ENCODE peak calls at places on chromosomes 1 and 21, in five cellular contexts. M is H9, W is IMR-90, N is neuronal stem cell, S is mesendoderm. P is an unnamed sample.

GRCh38 chr1:33246171-33246570 is 10.1 kb upstream of the ZNF362 start:
- DNase-seq in S (no peak), N (no peak), M (no peak), W (no peak), P (no peak)

GRCh38 chr1:38327559-38327973 is 281.0 kb upstream of the POU3F1 start:
- DNase-seq in S (peak), N (no peak), M (no peak), W (no peak), P (no peak)

GRCh38 chr1:23546897-23547596 is 12.3 kb downstream of the ID3 start:
- DNase-seq in S (no peak), M (no peak), W (no peak), N (no peak), P (peak)

GRCh38 chr1:49408346-49408745 is 615.4 kb downstream of the AGBL4 start:
- DNase-seq in S (no peak), N (no peak), W (no peak), M (no peak), P (no peak)

GRCh38 chr1:205141236-205142104 is 19.7 kb upstream of the RBBP5 start:
- DNase-seq in N (peak), W (peak), M (peak), S (peak), P (peak)

GRCh38 chr1:83531910-83532309 is 467.0 kb downstream of the TTLL7 start:
- DNase-seq in W (no peak), S (no peak), M (no peak), N (no peak), P (no peak)

GRCh38 chr1:11562664-11563063 is 83.7 kb downstream of the DISP3 start:
- DNase-seq in M (no peak), S (no peak), W (no peak), N (no peak), P (no peak)

GRCh38 chr1:155137129-155137528 is 1.5 kb downstream of the SLC50A1 start:
- DNase-seq in M (no peak), N (no peak), W (no peak), S (no peak), P (no peak)

GRCh38 chr1:44354840-44355581 is at the start of gene ERI3:
- DNase-seq in W (peak), M (peak), S (peak), N (peak), P (peak)

GRCh38 chr1:204227996-204228785 is 14.4 kb upstream of the GOLT1A start:
- DNase-seq in M (no peak), N (no peak), S (no peak), W (no peak), P (no peak)

GRCh38 chr21:25029580-25029979 is 577.7 kb downstream of the MRPL39 start:
- DNase-seq in N (no peak), S (no peak), M (no peak), W (no peak), P (no peak)

GRCh38 chr1:172653015-172653709 is 5.7 kb upstream of the FASLG start:
- DNase-seq in M (no peak), N (no peak), W (peak), S (no peak), P (no peak)

GRCh38 chr1:20405051-20405754 is 80.8 kb downstream of the CAMK2N1 start:
- DNase-seq in S (no peak), N (no peak), W (no peak), M (peak), P (no peak)

GRCh38 chr1:243420968-243421675 is 165.3 kb downstream of the SDCCAG8 start:
- DNase-seq in W (no peak), M (no peak), N (no peak), S (no peak), P (no peak)

GRCh38 chr1:180231506-180232420 is 1.7 kb downstream of the LHX4 start:
- DNase-seq in N (no peak), M (peak), S (peak), W (peak), P (peak)
- H4K8ac ChIP-seq in N (no peak), M (no peak), S (no peak), W (no peak), P (no peak)

GRCh38 chr1:46615088-46615487 is 1.5 kb downstream of the MOB3C start:
- DNase-seq in N (no peak), W (no peak), S (no peak), M (no peak), P (no peak)

GRCh38 chr1:46617108-46617694 is 590 bp upstream of the MOB3C start:
- DNase-seq in M (peak), S (no peak), N (no peak), W (no peak), P (no peak)

GRCh38 chr1:46614604-46614984 is 2.0 kb downstream of the MOB3C start:
- DNase-seq in W (no peak), M (no peak), N (no peak), S (no peak), P (no peak)

GRCh38 chr1:46616277-46617107 is at the start of gene MOB3C:
- DNase-seq in N (peak), W (peak), S (peak), M (peak), P (peak)

DNA sequence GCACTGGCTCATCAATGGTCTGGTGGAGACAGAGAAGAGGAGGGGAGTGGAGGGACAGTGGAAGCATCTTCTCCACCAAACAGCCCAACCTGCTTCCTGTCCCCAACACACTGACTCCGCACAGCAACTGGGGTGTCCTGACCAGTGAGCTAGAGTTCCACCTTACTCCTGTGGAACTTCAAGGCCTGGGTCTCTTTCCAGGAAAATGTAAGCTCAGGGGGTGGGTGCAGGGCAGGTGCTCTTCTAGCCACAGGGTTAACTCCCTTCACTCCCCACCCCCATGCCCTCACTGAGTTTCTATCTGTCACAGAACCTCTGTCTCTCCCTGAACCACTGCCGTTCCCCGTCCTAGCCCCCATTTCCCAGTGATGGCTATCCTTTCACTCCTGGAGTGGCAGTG is 876 bp downstream of the MOB3C start:
- DNase-seq in M (no peak), N (no peak), S (no peak), W (no peak), P (peak)
- H2BK15ac ChIP-seq in M (no peak), N (peak), S (no peak), W (no peak), P (no peak)

GRCh38 chr1:55594701-55595100 is 379.5 kb upstream of the USP24 start:
- DNase-seq in N (no peak), M (no peak), S (no peak), W (no peak), P (no peak)
- H2AK5ac ChIP-seq in N (no peak), M (no peak), S (no peak), W (no peak), P (no peak)

DNA sequence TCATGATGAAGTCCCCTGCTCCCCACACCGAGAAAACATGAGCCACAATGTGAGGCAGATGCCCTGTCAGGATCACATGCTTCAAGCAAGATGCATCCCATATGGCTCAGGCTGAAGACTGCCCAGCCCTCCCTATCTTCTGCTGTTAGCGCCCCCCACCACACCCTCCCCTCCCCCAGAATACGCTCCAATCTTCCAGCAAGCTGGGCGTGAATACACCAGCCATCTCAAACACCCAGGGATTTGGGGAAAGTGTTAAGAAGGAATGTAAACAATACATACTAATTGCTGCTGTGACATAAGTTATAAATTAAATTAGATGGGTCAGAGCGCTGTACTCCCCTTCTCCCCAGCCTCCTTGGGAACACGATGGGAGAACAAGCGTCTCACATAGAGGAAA is 55.7 kb downstream of the TNR start:
- DNase-seq in M (no peak), S (peak), N (no peak), W (no peak), P (no peak)
- H4K8ac ChIP-seq in M (no peak), S (no peak), N (no peak), W (no peak), P (no peak)

P was measured in mesenchymal stem cell.